ENCODE peak calls at places on chromosomes 6 and 20, in four cellular contexts. W is HepG2, N is HEK293T, V is K562. Z is an unnamed sample.

GRCh38 chr20:24955045-24955444 is 6.0 kb downstream of the CST7 start:
- DNase-seq in W (no peak), N (no peak), V (no peak), Z (no peak)

GRCh38 chr20:37968726-37969401 is 64.4 kb downstream of the TTI1 start:
- DNase-seq in W (no peak), N (no peak), V (no peak), Z (no peak)

GRCh38 chr6:107495196-107495643 is 5.3 kb downstream of the SOBP start:
- DNase-seq in W (no peak), N (no peak), V (no peak), Z (no peak)

GRCh38 chr6:157304840-157305675 is 18.3 kb downstream of the TMEM242 start:
- DNase-seq in W (no peak), N (no peak), V (peak), Z (no peak)

GRCh38 chr6:36130672-36131516 is 581 bp downstream of the MAPK13 start:
- DNase-seq in W (peak), N (no peak), V (no peak), Z (peak)

GRCh38 chr6:127117979-127118504 is 429 bp upstream of the RSPO3 start:
- DNase-seq in W (no peak), N (peak), V (no peak), Z (peak)

GRCh38 chr6:145929037-145929633 is 35.0 kb downstream of the SHPRH start:
- DNase-seq in W (peak), N (peak), V (peak), Z (no peak)

GRCh38 chr6:52191824-52192223 is 5.6 kb downstream of the IL17A start:
- DNase-seq in W (peak), N (no peak), V (no peak), Z (no peak)

GRCh38 chr6:125773387-125774341 is 17.1 kb upstream of the NCOA7 start:
- DNase-seq in W (no peak), N (no peak), V (no peak), Z (no peak)

GRCh38 chr6:134175532-134176282 is 123.3 kb upstream of the SLC2A12 start:
- DNase-seq in W (peak), N (no peak), V (peak), Z (peak)

GRCh38 chr6:134176283-134176975 is 124.0 kb upstream of the SLC2A12 start:
- DNase-seq in W (no peak), N (no peak), V (no peak), Z (peak)

GRCh38 chr6:134173007-134173690 is 120.7 kb upstream of the SLC2A12 start:
- DNase-seq in W (no peak), N (no peak), V (no peak), Z (no peak)

GRCh38 chr6:134173936-134174789 is 121.7 kb upstream of the SLC2A12 start:
- DNase-seq in W (peak), N (peak), V (peak), Z (peak)

DNA sequence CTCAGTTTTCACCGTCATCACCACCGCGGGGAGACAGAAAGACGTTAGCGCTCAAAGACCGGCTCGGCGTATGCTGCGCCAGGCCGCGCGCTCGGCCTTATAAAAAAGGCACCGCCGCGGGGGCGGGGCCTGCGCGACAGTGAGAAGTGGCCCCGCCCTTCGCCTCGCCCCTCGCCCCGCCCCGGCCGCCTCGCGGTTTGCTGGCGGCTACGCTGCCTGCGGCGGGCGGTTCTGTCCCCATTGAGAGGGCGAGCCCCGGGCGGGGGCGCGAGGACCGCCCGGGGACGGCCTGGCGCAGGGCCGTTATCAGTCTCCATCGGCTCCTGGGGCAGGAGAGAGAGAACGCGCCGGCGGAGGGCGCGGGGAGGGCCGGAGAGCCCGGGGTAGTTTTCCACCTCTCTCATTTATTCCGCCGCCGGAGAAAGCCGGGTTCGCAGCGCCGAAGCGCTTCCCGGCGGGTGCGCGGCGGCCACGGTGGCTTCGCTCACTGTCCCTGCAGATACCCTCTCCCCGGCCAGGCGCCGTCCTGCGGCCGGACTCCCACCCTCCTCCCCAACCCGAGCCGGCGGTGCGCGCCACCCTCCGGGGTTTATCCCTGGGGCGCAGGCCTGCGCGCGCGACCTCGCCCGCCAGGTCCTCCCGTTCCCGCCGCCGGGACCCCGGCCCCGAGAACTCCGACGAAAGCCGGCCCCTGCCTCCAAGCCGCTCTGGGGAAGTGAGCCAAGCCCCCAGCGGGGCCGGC is 122.5 kb upstream of the SLC2A12 start:
- DNase-seq in W (peak), N (peak), V (peak), Z (peak)
- TF ChIP-seq ELF4 in W (no peak), N (no peak), V (no peak), Z (no peak)

GRCh38 chr6:88616380-88616779 is 347.0 kb downstream of the RNGTT start:
- DNase-seq in W (no peak), N (no peak), V (no peak), Z (no peak)
- TF ChIP-seq ELF4 in W (no peak), N (no peak), V (no peak), Z (no peak)

GRCh38 chr6:33091957-33092356 is 16.2 kb downstream of the HLA-DPB1 start:
- DNase-seq in W (peak), N (peak), V (peak), Z (peak)
- TF ChIP-seq ELF4 in W (no peak), N (no peak), V (no peak), Z (no peak)

GRCh38 chr20:23928788-23929187 is 49.2 kb upstream of the CST5 start:
- DNase-seq in W (no peak), N (no peak), V (peak), Z (no peak)
- TF ChIP-seq ELF4 in W (no peak), N (no peak), V (no peak), Z (no peak)

GRCh38 chr20:61959301-61959700 is 106.4 kb downstream of the TAF4 start:
- DNase-seq in W (no peak), N (no peak), V (peak), Z (peak)
- TF ChIP-seq ELF4 in W (no peak), N (no peak), V (no peak), Z (no peak)

DNA sequence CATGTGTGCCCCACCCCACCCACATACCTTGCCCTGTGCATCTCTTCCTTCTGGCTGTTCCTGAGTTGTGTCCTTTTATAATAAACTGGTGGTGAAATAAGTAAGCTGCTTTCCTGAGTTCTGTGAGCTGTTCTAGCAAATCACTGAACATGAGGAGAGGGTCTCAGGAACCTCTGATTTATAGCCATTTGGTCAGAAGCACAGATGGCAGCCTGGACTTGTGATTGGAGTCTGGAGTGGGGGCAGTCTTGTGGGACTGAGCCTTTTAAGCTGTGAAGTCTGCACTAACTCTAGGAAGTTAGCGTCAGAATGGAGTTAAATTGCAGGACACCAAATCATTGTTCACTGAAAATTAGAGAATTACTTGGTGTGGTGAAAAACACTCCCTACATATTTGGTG is 245.4 kb downstream of the LRFN2 start:
- DNase-seq in W (no peak), N (no peak), V (no peak), Z (no peak)
- TF ChIP-seq ELF4 in W (no peak), N (no peak), V (no peak), Z (no peak)

GRCh38 chr6:133350928-133351327 is 109.8 kb downstream of the EYA4 start:
- DNase-seq in W (no peak), N (no peak), V (no peak), Z (no peak)
- TF ChIP-seq ELF4 in W (no peak), N (no peak), V (no peak), Z (no peak)

GRCh38 chr6:14037402-14038277 is 79.9 kb upstream of the CD83 start:
- DNase-seq in W (no peak), N (no peak), V (peak), Z (no peak)
- TF ChIP-seq ELF4 in W (no peak), N (no peak), V (no peak), Z (no peak)

GRCh38 chr6:37171970-37172812 is 2.2 kb downstream of the PIM1 start:
- DNase-seq in W (peak), N (peak), V (peak), Z (peak)
- TF ChIP-seq ELF4 in W (peak), N (no peak), V (no peak), Z (no peak)

GRCh38 chr6:68326762-68327161 is 308.3 kb upstream of the ADGRB3 start:
- DNase-seq in W (no peak), N (no peak), V (no peak), Z (peak)
- TF ChIP-seq ELF4 in W (no peak), N (no peak), V (no peak), Z (no peak)